ENCODE peak calls at places on chromosomes 6 and 20, in nine cellular contexts. Z is upper lobe of right lung; V is CD4-positive, alpha-beta memory T cell; A is uterus; P is tibial nerve; Q is suprapubic skin; R is heart left ventricle; N is cardiac muscle cell; K is pancreas. I is an unnamed sample.

GRCh38 chr6:157911278-157911677 is 70.4 kb upstream of the SYNJ2 start:
- DNase-seq in V (no peak), N (no peak), A (no peak), K (no peak), P (no peak), R (no peak), Q (no peak), Z (no peak), I (no peak)

GRCh38 chr6:20092071-20092566 is 120.2 kb downstream of the MBOAT1 start:
- DNase-seq in K (no peak), P (no peak), N (peak; percentile 64), A (no peak), Z (no peak), Q (no peak), R (no peak), V (peak; percentile 11), I (no peak)

GRCh38 chr6:1618305-1619105 is 8.8 kb downstream of the FOXC1 start:
- DNase-seq in Z (no peak), N (no peak), Q (no peak), K (no peak), R (no peak), A (no peak), P (no peak), V (no peak), I (peak; percentile 35)

GRCh38 chr6:106608080-106608668 is 21.1 kb downstream of the RTN4IP1 start:
- DNase-seq in Z (no peak), A (no peak), R (no peak), Q (no peak), V (peak; percentile 38), K (no peak), P (no peak), N (peak; percentile 65), I (no peak)

GRCh38 chr6:63997727-63998126 is 362.1 kb downstream of the PHF3 start:
- DNase-seq in R (no peak), Q (no peak), P (no peak), Z (no peak), N (no peak), K (no peak), V (no peak), A (no peak), I (no peak)

GRCh38 chr6:18503588-18504231 is 116.6 kb downstream of the RNF144B start:
- DNase-seq in R (peak; percentile 48), N (peak; percentile 86), Q (no peak), P (peak; percentile 24), Z (no peak), K (no peak), V (peak; percentile 39), A (peak; percentile 32), I (no peak)

GRCh38 chr6:140079328-140079727 is 704.9 kb upstream of the CITED2 start:
- DNase-seq in P (no peak), Q (no peak), N (peak; percentile 98), R (peak; percentile 32), V (no peak), K (no peak), Z (no peak), A (peak; percentile 22), I (no peak)

GRCh38 chr6:117483004-117483644 is 650 bp downstream of the DCBLD1 start:
- DNase-seq in Q (peak; percentile 82), A (peak; percentile 41), K (peak; percentile 85), V (no peak), Z (peak; percentile 88), R (peak; percentile 56), P (no peak), N (peak; percentile 63), I (no peak)

GRCh38 chr6:56764081-56764566 is 121.4 kb upstream of the DST start:
- DNase-seq in Q (no peak), V (no peak), Z (no peak), N (peak; percentile 63), A (no peak), K (no peak), R (no peak), P (no peak), I (no peak)

GRCh38 chr20:44979090-44979621 is 12.8 kb downstream of the STK4 start:
- DNase-seq in Q (no peak), V (peak; percentile 86), A (no peak), K (no peak), R (peak; percentile 20), P (no peak), N (peak; percentile 80), Z (no peak), I (no peak)

GRCh38 chr6:89058627-89059026 is 21.9 kb upstream of the PNRC1 start:
- DNase-seq in Z (no peak), R (no peak), V (no peak), P (no peak), A (no peak), Q (no peak), K (no peak), N (peak; percentile 18), I (no peak)

GRCh38 chr6:105484238-105485161 is 81.6 kb upstream of the PREP start:
- DNase-seq in P (no peak), K (no peak), A (no peak), Z (no peak), N (peak; percentile 52), R (no peak), V (peak; percentile 55), Q (no peak), I (no peak)

GRCh38 chr6:157834549-157834948 is 11.5 kb downstream of the SNX9 start:
- DNase-seq in V (no peak), R (no peak), K (no peak), Q (no peak), N (no peak), Z (no peak), A (no peak), P (no peak), I (no peak)

GRCh38 chr6:3267162-3267561 is 8.4 kb downstream of the PSMG4 start:
- DNase-seq in V (no peak), P (no peak), A (no peak), R (no peak), N (no peak), Z (no peak), Q (no peak), K (no peak), I (no peak)

GRCh38 chr6:22068561-22069346 is 228.1 kb downstream of the PRL start:
- DNase-seq in Z (no peak), K (no peak), V (no peak), Q (no peak), A (no peak), N (no peak), R (no peak), P (no peak), I (no peak)
- H3K4me1 ChIP-seq in Z (peaks cover 8% of the 10 kb centered on the region), K (no peaks in the 10 kb centered on the region), V (no peaks in the 10 kb centered on the region), Q (peaks cover 5% of the 10 kb centered on the region), A (no peaks in the 10 kb centered on the region), N (peaks cover 3% of the 10 kb centered on the region), R (peaks cover 40% of the 10 kb centered on the region), P (no peaks in the 10 kb centered on the region), I (no peaks in the 10 kb centered on the region)

DNA sequence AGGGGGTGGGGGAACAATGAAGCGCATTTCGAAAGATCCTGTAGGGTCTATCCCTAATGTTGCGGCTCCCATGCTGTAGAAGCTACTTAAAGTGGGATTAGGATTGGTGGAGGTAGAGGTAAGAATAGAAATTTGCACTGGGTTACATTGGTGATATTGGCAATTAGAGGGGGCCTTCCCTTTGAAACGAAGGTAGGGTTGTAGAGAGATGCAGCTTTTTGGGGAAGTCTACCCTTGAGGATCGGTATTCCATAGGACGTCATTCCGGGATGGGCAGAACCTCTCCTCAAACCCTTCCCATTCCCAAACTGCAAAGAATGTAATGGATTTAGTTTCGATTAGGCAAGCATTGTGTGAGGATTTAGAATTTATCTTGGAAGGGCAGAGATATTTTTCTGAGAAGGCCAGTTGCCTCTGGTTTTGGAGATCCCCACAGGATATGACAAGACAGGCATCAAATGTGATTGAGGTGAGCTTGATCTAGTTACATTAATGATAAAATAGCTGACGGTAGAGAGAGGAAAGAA is 5.4 kb upstream of the ZNFX1 start:
- DNase-seq in Z (no peak), P (no peak), R (no peak), V (no peak), N (no peak), K (no peak), A (no peak), Q (no peak), I (no peak)
- H3K4me3 ChIP-seq in Z (no peak overlapping the region), P (no peak overlapping the region), R (no peak overlapping the region), V (no peak overlapping the region), N (no peak overlapping the region), K (no peak overlapping the region), A (no peak overlapping the region), Q (no peak overlapping the region), I (no peak overlapping the region)

DNA sequence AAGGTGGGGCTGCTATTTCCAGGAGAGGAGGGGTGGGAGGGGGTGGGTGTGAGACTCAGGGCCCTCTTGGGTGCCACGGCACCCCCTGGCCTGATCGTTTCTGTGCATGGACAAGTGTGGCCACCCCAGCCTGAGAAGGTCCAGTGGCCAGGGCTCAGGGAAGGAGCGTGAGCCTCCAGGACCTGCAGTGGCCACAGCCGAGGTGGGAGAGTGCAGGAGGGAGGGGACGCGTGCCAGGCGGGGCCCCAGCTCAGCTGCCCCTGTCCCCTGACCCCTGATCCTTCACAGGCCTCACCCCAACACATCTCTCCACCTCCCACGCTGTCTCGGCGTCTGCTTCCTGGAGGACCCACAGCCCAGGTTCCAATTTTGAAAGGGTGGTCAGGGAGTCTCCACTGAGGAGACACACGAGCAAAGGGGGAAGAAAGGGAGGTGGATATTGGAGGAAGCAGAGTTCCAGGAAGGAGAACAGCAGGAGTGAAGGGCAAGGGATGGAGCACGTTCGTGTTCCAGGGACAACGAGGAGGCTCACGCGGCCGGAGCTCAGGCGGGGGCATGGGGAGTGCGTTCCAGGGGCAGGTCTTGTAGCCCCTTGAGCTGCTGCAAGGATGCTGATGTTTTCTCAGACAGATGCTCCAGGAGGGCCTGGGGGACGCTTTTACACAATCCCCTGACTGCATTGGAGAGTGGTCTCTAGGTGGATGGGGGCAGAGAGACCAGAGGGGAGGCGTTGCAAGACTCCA is 4.2 kb upstream of the HRH3 start:
- DNase-seq in K (no peak), N (no peak), V (no peak), A (no peak), Q (no peak), R (no peak), Z (no peak), P (no peak), I (no peak)
- H3K4me1 ChIP-seq in K (peaks cover 12% of the 10 kb centered on the region), N (peaks cover 5% of the 10 kb centered on the region), V (no peaks in the 10 kb centered on the region), A (peaks cover 12% of the 10 kb centered on the region), Q (peaks cover 36% of the 10 kb centered on the region), R (peaks cover 10% of the 10 kb centered on the region), Z (no peaks in the 10 kb centered on the region), P (peaks cover 7% of the 10 kb centered on the region), I (no peaks in the 10 kb centered on the region)

GRCh38 chr20:11980263-11980662 is 62.6 kb downstream of the BTBD3 start:
- DNase-seq in K (no peak), N (no peak), A (no peak), Z (no peak), Q (no peak), V (no peak), P (no peak), R (no peak), I (no peak)

GRCh38 chr20:11976966-11977365 is 59.3 kb downstream of the BTBD3 start:
- DNase-seq in V (no peak), P (no peak), Z (no peak), K (no peak), Q (no peak), R (no peak), N (no peak), A (no peak), I (no peak)

GRCh38 chr20:11981366-11981947 is 63.8 kb downstream of the BTBD3 start:
- DNase-seq in V (no peak), N (no peak), A (no peak), R (no peak), K (no peak), Z (no peak), Q (no peak), P (no peak), I (no peak)

GRCh38 chr20:11979306-11980128 is 61.8 kb downstream of the BTBD3 start:
- DNase-seq in V (no peak), P (no peak), N (no peak), R (no peak), K (no peak), A (no peak), Q (no peak), Z (no peak), I (no peak)

GRCh38 chr20:11978496-11978895 is 60.8 kb downstream of the BTBD3 start:
- DNase-seq in K (no peak), V (no peak), R (no peak), Z (no peak), N (no peak), P (no peak), Q (no peak), A (no peak), I (no peak)
- H3K4me3 ChIP-seq in K (no peak overlapping the region), V (no peak overlapping the region), R (no peak overlapping the region), Z (no peak overlapping the region), N (no peak overlapping the region), P (no peak overlapping the region), Q (no peak overlapping the region), A (no peak overlapping the region), I (no peak overlapping the region)

I was measured in RWPE2.